ENCODE peak calls at places on chromosomes 6 and 20, in nine cellular contexts. U is heart left ventricle, J is K562, H is right lobe of liver, R is A549, O is upper lobe of left lung, Y is IMR-90, C is body of pancreas, S is HepG2. W is an unnamed sample.

GRCh38 chr6:140101367-140101766 is 726.9 kb upstream of the CITED2 start:
- ATAC-seq in H (no peak), O (no peak), J (no peak), R (no peak), S (no peak), U (peak; percentile 96), C (no peak), Y (no peak), W (no peak)

GRCh38 chr6:125791151-125791819 is 525 bp downstream of the NCOA7 start:
- ATAC-seq in U (peak; percentile 43), H (peak; percentile 63), R (peak; percentile 75), C (peak; percentile 54), Y (no peak), J (peak; percentile 38), O (peak; percentile 71), S (peak; percentile 61), W (no peak)

GRCh38 chr20:43739148-43739749 is 12.4 kb upstream of the GTSF1L start:
- ATAC-seq in R (no peak), H (peak; percentile 95), J (no peak), Y (no peak), C (no peak), U (no peak), O (no peak), S (peak; percentile 65), W (no peak)

GRCh38 chr6:121748376-121748775 is 312.9 kb downstream of the GJA1 start:
- ATAC-seq in C (no peak), U (no peak), O (no peak), S (no peak), H (no peak), J (no peak), R (no peak), Y (peak; percentile 27), W (no peak)

GRCh38 chr6:71035871-71036270 is 79.0 kb upstream of the B3GAT2 start:
- ATAC-seq in C (no peak), U (no peak), R (no peak), J (no peak), H (no peak), Y (no peak), O (no peak), S (no peak), W (no peak)

GRCh38 chr6:46932941-46933340 is 11.2 kb upstream of the ADGRF5 start:
- ATAC-seq in S (no peak), H (no peak), U (no peak), J (no peak), O (no peak), C (no peak), R (no peak), Y (no peak), W (no peak)

GRCh38 chr20:1215386-1216170 is 10.3 kb upstream of the RAD21L1 start:
- ATAC-seq in U (no peak), H (no peak), Y (no peak), R (no peak), O (no peak), S (no peak), J (peak; percentile 87), C (no peak), W (no peak)

GRCh38 chr6:87183687-87184086 is 28.3 kb downstream of the ZNF292 start:
- ATAC-seq in S (no peak), O (no peak), H (no peak), U (no peak), C (no peak), R (no peak), Y (peak; percentile 70), J (no peak), W (no peak)

GRCh38 chr6:130202782-130203181 is 20.0 kb downstream of the SAMD3 start:
- ATAC-seq in O (no peak), U (no peak), J (peak; percentile 22), S (no peak), C (no peak), R (no peak), H (no peak), Y (no peak), W (no peak)

GRCh38 chr6:10520468-10520867 is 683 bp upstream of the GCNT2 start:
- ATAC-seq in H (peak; percentile 41), S (peak; percentile 29), O (no peak), U (peak; percentile 12), Y (no peak), C (no peak), R (peak; percentile 33), J (no peak), W (no peak)

GRCh38 chr6:116307633-116308032 is 27.9 kb upstream of the TSPYL1 start:
- ATAC-seq in Y (no peak), S (peak; percentile 34), C (no peak), U (no peak), O (no peak), H (peak; percentile 69), J (no peak), R (no peak), W (no peak)
- H3K27ac ChIP-seq in Y (no peak overlapping the region), S (no peak overlapping the region), C (no peak overlapping the region), U (no peak overlapping the region), O (no peak overlapping the region), H (peak overlapping the region; percentile 60), J (no peak overlapping the region), R (no peak overlapping the region), W (no peak overlapping the region)

GRCh38 chr6:104702126-104702841 is 157.4 kb downstream of the HACE1 start:
- ATAC-seq in S (no peak), O (no peak), J (no peak), H (no peak), U (no peak), Y (no peak), C (no peak), R (no peak), W (no peak)

GRCh38 chr6:104698979-104699378 is 160.7 kb downstream of the HACE1 start:
- ATAC-seq in R (no peak), J (no peak), S (no peak), Y (no peak), O (no peak), C (no peak), H (no peak), U (no peak), W (no peak)

GRCh38 chr6:104704191-104704590 is 155.5 kb downstream of the HACE1 start:
- ATAC-seq in C (no peak), U (no peak), Y (no peak), J (no peak), S (no peak), H (no peak), O (no peak), R (no peak), W (no peak)

GRCh38 chr6:104700371-104701185 is 159.1 kb downstream of the HACE1 start:
- ATAC-seq in Y (no peak), H (no peak), R (no peak), U (no peak), S (no peak), J (no peak), O (no peak), C (no peak), W (no peak)

GRCh38 chr6:104699598-104700329 is 160.0 kb downstream of the HACE1 start:
- ATAC-seq in U (no peak), R (no peak), C (no peak), O (no peak), J (no peak), Y (no peak), S (no peak), H (no peak), W (no peak)
- H3K4me1 ChIP-seq in U (no peaks in the 10 kb centered on the region), R (no peaks in the 10 kb centered on the region), C (no peaks in the 10 kb centered on the region), O (peaks cover 8% of the 10 kb centered on the region), J (no peaks in the 10 kb centered on the region), Y (no peaks in the 10 kb centered on the region), S (no peaks in the 10 kb centered on the region), H (no peaks in the 10 kb centered on the region), W (no peaks in the 10 kb centered on the region)

GRCh38 chr6:73542882-73543281 is 22.1 kb upstream of the EEF1A1 start:
- ATAC-seq in R (no peak), S (no peak), H (peak; percentile 96), O (no peak), U (no peak), C (no peak), Y (no peak), J (no peak), W (no peak)

GRCh38 chr6:73547046-73547445 is 26.2 kb upstream of the EEF1A1 start:
- ATAC-seq in J (no peak), H (no peak), O (no peak), R (no peak), Y (no peak), S (no peak), C (no peak), U (no peak), W (no peak)

GRCh38 chr6:73548458-73549446 is 27.9 kb upstream of the EEF1A1 start:
- ATAC-seq in S (peak; percentile 93), Y (no peak), J (peak; percentile 80), R (no peak), C (no peak), O (no peak), U (no peak), H (peak; percentile 94), W (no peak)
- TF ChIP-seq POLR2A in S (no peak), Y (no peak), J (no peak), R (no peak), C (no peak), O (no peak), U (no peak), H (no peak), W (no peak)

GRCh38 chr6:145863396-145863795 is 48.8 kb upstream of the FBXO30 start:
- ATAC-seq in J (no peak), H (no peak), S (no peak), Y (no peak), R (no peak), C (no peak), O (no peak), U (no peak), W (no peak)
- H3K27ac ChIP-seq in J (no peak overlapping the region), H (no peak overlapping the region), S (no peak overlapping the region), Y (no peak overlapping the region), R (no peak overlapping the region), C (no peak overlapping the region), O (no peak overlapping the region), U (no peak overlapping the region), W (no peak overlapping the region)

GRCh38 chr6:108669673-108670072 is 109.0 kb downstream of the FOXO3 start:
- ATAC-seq in U (no peak), C (no peak), S (no peak), H (no peak), O (no peak), Y (no peak), R (no peak), J (no peak), W (no peak)
- H3K4me1 ChIP-seq in U (peaks cover 36% of the 10 kb centered on the region), C (peaks cover 86% of the 10 kb centered on the region), S (no peaks in the 10 kb centered on the region), H (no peaks in the 10 kb centered on the region), O (peaks cover 59% of the 10 kb centered on the region), Y (peaks cover 18% of the 10 kb centered on the region), R (peaks cover 9% of the 10 kb centered on the region), J (no peaks in the 10 kb centered on the region), W (peaks cover 89% of the 10 kb centered on the region)

GRCh38 chr6:36609582-36609981 is 15.4 kb downstream of the SRSF3 start:
- ATAC-seq in O (no peak), U (no peak), Y (peak; percentile 2), C (no peak), R (peak; percentile 9), H (no peak), S (peak; percentile 28), J (peak; percentile 8), W (no peak)

GRCh38 chr6:36607782-36608386 is 13.7 kb downstream of the SRSF3 start:
- ATAC-seq in O (no peak), R (no peak), H (no peak), U (no peak), S (peak; percentile 1), C (peak; percentile 85), J (peak; percentile 1), Y (no peak), W (no peak)

GRCh38 chr6:36610576-36611336 is 16.6 kb downstream of the SRSF3 start:
- ATAC-seq in U (no peak), H (no peak), R (peak; percentile 2), Y (no peak), J (no peak), S (peak; percentile 1), C (no peak), O (no peak), W (no peak)

GRCh38 chr6:36610041-36610440 is 15.9 kb downstream of the SRSF3 start:
- ATAC-seq in U (no peak), O (no peak), S (no peak), R (no peak), C (no peak), H (no peak), J (no peak), Y (no peak), W (no peak)

GRCh38 chr6:36608788-36609563 is 14.8 kb downstream of the SRSF3 start:
- ATAC-seq in C (peak; percentile 43), Y (peak; percentile 4), U (peak; percentile 12), J (peak; percentile 12), S (peak; percentile 67), O (no peak), R (peak; percentile 10), H (peak; percentile 50), W (no peak)
- TF ChIP-seq POLR2A in C (no peak), Y (no peak), U (no peak), J (peak; percentile 33), S (peak; percentile 46), O (no peak), R (no peak), H (no peak), W (no peak)

W was measured in gastroesophageal sphincter.